ENCODE peak calls at places on chromosomes 5 and 9, in eight cellular contexts. I, P, C, J, G, S, T and K are unnamed samples.

GRCh38 chr5:119063579-119064379 is 7.1 kb upstream of the DMXL1 start:
- DNase-seq in I (no peak), P (no peak), C (no peak), J (no peak), G (no peak), S (no peak), T (peak; percentile 44), K (peak; percentile 57)

GRCh38 chr9:117249799-117250198 is 165.1 kb downstream of the ASTN2 start:
- DNase-seq in I (no peak), P (no peak), C (no peak), J (no peak), G (no peak), S (no peak), T (no peak), K (no peak)

GRCh38 chr9:135990468-135991429 is 29.6 kb upstream of the UBAC1 start:
- DNase-seq in I (peak; percentile 96), P (no peak), C (no peak), J (peak; percentile 35), G (peak; percentile 60), S (peak; percentile 59), T (peak; percentile 57), K (peak; percentile 67)

GRCh38 chr5:99076600-99077253 is 147.9 kb upstream of the CHD1 start:
- DNase-seq in I (no peak), P (no peak), C (no peak), J (no peak), G (no peak), S (no peak), T (no peak), K (no peak)

GRCh38 chr5:75522025-75522424 is 10.3 kb downstream of the POLK start:
- DNase-seq in I (no peak), P (no peak), C (no peak), J (no peak), G (no peak), S (no peak), T (no peak), K (no peak)

GRCh38 chr5:43073597-43074546 is 33.8 kb upstream of the ANXA2R start:
- DNase-seq in I (peak; percentile 81), P (no peak), C (no peak), J (peak; percentile 71), G (peak; percentile 71), S (peak; percentile 12), T (peak; percentile 68), K (peak; percentile 58)

GRCh38 chr5:61019642-61020041 is 74.6 kb downstream of the NDUFAF2 start:
- DNase-seq in I (no peak), P (no peak), C (no peak), J (no peak), G (no peak), S (no peak), T (no peak), K (peak; percentile 17)

GRCh38 chr5:135193213-135194125 is 159.4 kb upstream of the PITX1 start:
- DNase-seq in I (no peak), P (no peak), C (no peak), J (no peak), G (no peak), S (no peak), T (no peak), K (peak; percentile 56)

GRCh38 chr5:1793966-1794895 is 5.4 kb downstream of the MRPL36 start:
- DNase-seq in I (no peak), P (no peak), C (no peak), J (no peak), G (peak; percentile 43), S (no peak), T (no peak), K (peak; percentile 92)

GRCh38 chr5:2708132-2708531 is 43.3 kb downstream of the IRX2 start:
- DNase-seq in I (no peak), P (no peak), C (no peak), J (no peak), G (no peak), S (no peak), T (no peak), K (no peak)

GRCh38 chr5:59337240-59337639 is 556.3 kb downstream of the PDE4D start:
- DNase-seq in I (no peak), P (no peak), C (no peak), J (no peak), G (no peak), S (no peak), T (no peak), K (no peak)

GRCh38 chr9:89166871-89167270 is 11.7 kb downstream of the SHC3 start:
- DNase-seq in I (no peak), P (no peak), C (no peak), J (no peak), G (no peak), S (no peak), T (no peak), K (no peak)

GRCh38 chr5:113099822-113100221 is 123.2 kb downstream of the DCP2 start:
- DNase-seq in I (no peak), P (no peak), C (no peak), J (no peak), G (no peak), S (no peak), T (no peak), K (no peak)

GRCh38 chr5:43017438-43017820 is 22.7 kb downstream of the ANXA2R start:
- DNase-seq in I (no peak), P (no peak), C (no peak), J (no peak), G (peak; percentile 67), S (no peak), T (peak; percentile 43), K (peak; percentile 50)

DNA sequence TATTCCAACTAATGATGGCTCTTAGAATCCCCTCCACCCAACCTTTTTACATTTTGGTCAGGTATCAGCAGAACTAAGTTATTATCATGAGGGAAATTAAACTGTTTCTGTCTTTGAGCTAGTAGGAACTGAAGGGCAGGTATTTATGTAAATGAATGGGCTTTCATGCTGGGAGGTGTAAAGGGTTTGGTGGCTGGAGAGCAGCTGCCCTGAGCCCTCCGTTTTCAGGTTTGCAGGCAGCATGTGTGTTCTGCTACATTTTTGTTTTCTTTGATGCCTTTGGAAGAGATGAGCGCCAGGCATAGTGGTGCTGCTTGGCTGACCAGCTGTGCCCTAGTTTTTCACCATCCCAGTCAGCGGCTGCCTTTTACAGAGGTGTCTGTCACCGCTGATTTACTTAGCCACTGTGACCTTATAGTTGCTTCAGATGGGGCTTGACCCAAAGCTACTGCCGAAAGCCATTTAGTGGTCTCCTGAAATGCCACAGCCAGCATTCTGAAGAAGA is 231.9 kb downstream of the MAST4 start:
- DNase-seq in I (peak; percentile 78), P (no peak), C (no peak), J (no peak), G (no peak), S (no peak), T (no peak), K (no peak)
- H3K4me3 ChIP-seq in I (peak overlapping the region; percentile 46), P (peak overlapping the region; percentile 54), C (peak overlapping the region; percentile 42), J (peak overlapping the region; percentile 36), G (peak overlapping the region; percentile 50), S (peak overlapping the region; percentile 52), T (peak overlapping the region; percentile 24), K (peak overlapping the region; percentile 48)

DNA sequence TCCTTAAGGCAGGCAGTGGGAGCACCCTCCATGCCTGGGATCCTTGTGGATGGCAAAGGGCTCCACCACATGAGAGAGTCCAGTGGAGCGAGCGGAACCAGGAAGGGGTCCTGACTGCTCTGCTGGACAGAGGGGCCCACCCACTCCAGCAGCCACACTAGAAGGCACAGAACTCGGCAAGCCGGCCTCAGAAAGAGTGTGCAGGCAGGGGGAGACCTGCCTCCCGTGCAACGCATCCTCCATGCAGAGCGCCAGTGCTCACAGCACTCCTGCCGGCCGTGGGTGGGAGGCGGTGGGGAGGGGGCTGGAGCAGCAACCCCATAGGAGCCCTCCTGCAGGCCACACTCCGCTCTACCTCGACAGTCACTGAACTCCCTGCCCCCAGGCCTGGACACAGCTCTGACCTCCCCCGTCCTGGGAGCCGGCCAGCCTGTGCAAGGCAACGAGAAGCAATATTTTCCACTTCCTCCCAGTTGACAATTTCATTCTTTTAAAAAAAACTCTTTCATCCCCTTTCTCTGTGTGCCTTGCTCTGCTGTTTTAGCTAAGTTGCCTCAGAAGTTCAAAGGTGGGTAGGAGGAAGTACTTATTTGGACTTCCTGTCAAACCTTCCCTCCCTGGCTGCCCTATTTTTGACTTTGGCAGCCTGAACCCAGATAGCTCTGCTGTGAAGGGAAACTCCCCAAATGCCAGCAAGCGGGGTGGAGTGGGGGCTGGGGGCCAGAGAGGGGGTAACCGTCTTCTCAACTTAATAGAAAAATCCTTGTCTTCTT is 5.3 kb upstream of the LCP2 start:
- DNase-seq in I (no peak), P (no peak), C (no peak), J (peak; percentile 87), G (peak; percentile 85), S (peak; percentile 73), T (no peak), K (no peak)
- H3K4me3 ChIP-seq in I (no peak overlapping the region), P (no peak overlapping the region), C (no peak overlapping the region), J (peak overlapping the region; percentile 54), G (peak overlapping the region; percentile 61), S (peak overlapping the region; percentile 22), T (no peak overlapping the region), K (no peak overlapping the region)

GRCh38 chr5:130270786-130271185 is 366.5 kb downstream of the CHSY3 start:
- DNase-seq in I (no peak), P (no peak), C (no peak), J (no peak), G (no peak), S (no peak), T (no peak), K (no peak)
- H3K4me3 ChIP-seq in I (no peak overlapping the region), P (no peak overlapping the region), C (no peak overlapping the region), J (no peak overlapping the region), G (no peak overlapping the region), S (no peak overlapping the region), T (no peak overlapping the region), K (no peak overlapping the region)

GRCh38 chr5:115520191-115520590 is 24.4 kb downstream of the FEM1C start:
- DNase-seq in I (no peak), P (no peak), C (no peak), J (no peak), G (no peak), S (no peak), T (no peak), K (no peak)

GRCh38 chr5:115526604-115527003 is 18.0 kb downstream of the FEM1C start:
- DNase-seq in I (no peak), P (no peak), C (no peak), J (no peak), G (no peak), S (no peak), T (no peak), K (no peak)

GRCh38 chr5:115522832-115523365 is 21.7 kb downstream of the FEM1C start:
- DNase-seq in I (no peak), P (no peak), C (no peak), J (no peak), G (no peak), S (no peak), T (peak; percentile 24), K (no peak)

DNA sequence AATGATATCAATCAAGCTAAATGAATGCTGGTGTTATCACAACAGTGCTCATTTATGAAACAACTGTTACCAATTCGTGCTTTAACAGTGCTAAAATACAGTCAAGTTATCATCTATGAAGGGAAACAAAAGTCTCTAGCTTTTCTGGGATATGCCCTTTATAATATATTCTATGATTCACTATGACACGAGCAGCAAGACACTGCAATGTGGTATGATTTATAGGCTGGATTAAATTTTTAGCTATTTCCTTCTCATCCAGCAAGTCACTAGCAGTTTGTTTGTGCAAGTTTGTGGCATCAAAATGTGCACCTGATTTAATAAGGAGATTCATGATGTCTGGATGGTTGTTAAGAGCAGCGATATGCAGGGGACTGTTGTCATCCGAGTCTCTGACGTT is 20.4 kb downstream of the FEM1C start:
- DNase-seq in I (no peak), P (no peak), C (no peak), J (no peak), G (no peak), S (no peak), T (no peak), K (peak; percentile 42)
- H3K4me3 ChIP-seq in I (no peak overlapping the region), P (no peak overlapping the region), C (no peak overlapping the region), J (no peak overlapping the region), G (no peak overlapping the region), S (no peak overlapping the region), T (no peak overlapping the region), K (no peak overlapping the region)